ENCODE peak calls at places on chromosomes 3 and 15, in five cellular contexts. M, F, P, I and B are unnamed samples.

GRCh38 chr15:101042320-101042719 is 123.2 kb downstream of the LRRK1 start:
- DNase-seq in M (peak), F (no peak), P (peak), I (no peak), B (no peak)

GRCh38 chr3:45955017-45955647 is 11.9 kb downstream of the CXCR6 start:
- DNase-seq in M (no peak), F (no peak), P (no peak), I (no peak), B (no peak)

GRCh38 chr3:49780080-49780967 is 6.0 kb downstream of the IP6K1 start:
- DNase-seq in M (no peak), F (no peak), P (no peak), I (no peak), B (no peak)

GRCh38 chr15:67799801-67800205 is 25.5 kb upstream of the SKOR1 start:
- DNase-seq in M (peak), F (no peak), P (no peak), I (no peak), B (no peak)

GRCh38 chr3:152969557-152970300 is 134.8 kb downstream of the P2RY1 start:
- DNase-seq in M (no peak), F (peak), P (no peak), I (no peak), B (no peak)

GRCh38 chr3:129560269-129560787 is 17.4 kb downstream of the H1-8 start:
- DNase-seq in M (peak), F (peak), P (peak), I (peak), B (no peak)

GRCh38 chr3:169627789-169628188 is 35.7 kb downstream of the MECOM start:
- DNase-seq in M (no peak), F (no peak), P (no peak), I (no peak), B (no peak)

GRCh38 chr3:52798376-52798977 is 3.9 kb downstream of the ITIH3 start:
- DNase-seq in M (no peak), F (no peak), P (no peak), I (no peak), B (no peak)

GRCh38 chr3:195697582-195698324 is 23.0 kb upstream of the MUC20 start:
- DNase-seq in M (no peak), F (peak), P (no peak), I (peak), B (no peak)

GRCh38 chr3:160474416-160474838 is 24.8 kb upstream of the TRIM59 start:
- DNase-seq in M (no peak), F (no peak), P (no peak), I (no peak), B (no peak)

GRCh38 chr3:48952510-48953118 is 34.0 kb downstream of the ARIH2 start:
- DNase-seq in M (no peak), F (no peak), P (peak), I (peak), B (no peak)

GRCh38 chr3:62670351-62670750 is 204.9 kb downstream of the CADPS start:
- DNase-seq in M (no peak), F (no peak), P (no peak), I (no peak), B (no peak)

GRCh38 chr3:139285691-139286090 is 58.1 kb upstream of the MRPS22 start:
- DNase-seq in M (no peak), F (no peak), P (no peak), I (no peak), B (no peak)

GRCh38 chr3:128851601-128852000 is 27.8 kb upstream of the ACAD9 start:
- DNase-seq in M (no peak), F (no peak), P (no peak), I (no peak), B (no peak)

GRCh38 chr3:158458464-158458863 is 112.5 kb upstream of the MLF1 start:
- DNase-seq in M (no peak), F (no peak), P (no peak), I (no peak), B (no peak)

GRCh38 chr3:39541917-39542329 is 74.4 kb downstream of the MOBP start:
- DNase-seq in M (peak), F (no peak), P (no peak), I (peak), B (no peak)

GRCh38 chr3:170458285-170458684 is 39.6 kb downstream of the CLDN11 start:
- DNase-seq in M (no peak), F (no peak), P (no peak), I (no peak), B (no peak)

GRCh38 chr3:126487151-126487771 is 11.6 kb upstream of the ZXDC start:
- DNase-seq in M (peak), F (peak), P (peak), I (peak), B (no peak)

GRCh38 chr3:113696658-113697191 is 283 bp upstream of the USF3 start:
- DNase-seq in M (peak), F (peak), P (peak), I (peak), B (peak)

GRCh38 chr3:113698891-113699465 is 2.5 kb upstream of the USF3 start:
- DNase-seq in M (no peak), F (no peak), P (peak), I (no peak), B (no peak)

GRCh38 chr3:113698213-113698742 is 1.8 kb upstream of the USF3 start:
- DNase-seq in M (no peak), F (no peak), P (no peak), I (no peak), B (no peak)

GRCh38 chr3:113695818-113696645 is at the start of gene USF3:
- DNase-seq in M (peak), F (peak), P (peak), I (peak), B (peak)

GRCh38 chr3:113697192-113698090 is 999 bp upstream of the USF3 start:
- DNase-seq in M (no peak), F (no peak), P (peak), I (peak), B (no peak)
- TF ChIP-seq POLR2A in M (no peak), F (no peak), P (no peak), I (no peak), B (no peak)

GRCh38 chr3:190514163-190515153 is 573 bp downstream of the IL1RAP start:
- DNase-seq in M (peak), F (peak), P (peak), I (peak), B (no peak)

GRCh38 chr3:190513409-190514162 is at the start of gene IL1RAP:
- DNase-seq in M (peak), F (peak), P (peak), I (peak), B (peak)

GRCh38 chr3:190517696-190518095 is 3.8 kb downstream of the IL1RAP start:
- DNase-seq in M (no peak), F (peak), P (no peak), I (peak), B (no peak)

GRCh38 chr3:190519886-190520285 is 6.0 kb downstream of the IL1RAP start:
- DNase-seq in M (no peak), F (no peak), P (no peak), I (no peak), B (no peak)

DNA sequence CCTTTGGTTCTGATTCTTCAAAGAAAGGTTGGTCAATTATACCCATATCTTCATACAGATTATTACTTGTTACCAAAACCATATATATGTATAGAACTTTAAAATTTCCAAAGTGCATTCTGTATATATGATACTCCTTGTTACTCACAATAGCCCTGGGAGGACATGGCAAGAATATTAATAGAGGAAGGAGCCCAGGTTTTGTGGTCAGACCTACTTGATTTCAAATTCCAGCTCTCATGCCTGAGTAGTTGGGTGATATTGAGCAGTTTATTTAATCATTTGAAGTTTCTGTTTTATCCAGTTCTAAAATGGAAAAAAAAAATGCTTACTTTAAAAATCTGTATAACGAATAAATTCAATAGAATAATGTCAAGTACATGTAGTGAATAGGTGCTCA is 2.5 kb downstream of the IL1RAP start:
- DNase-seq in M (no peak), F (no peak), P (no peak), I (no peak), B (no peak)
- TF ChIP-seq POLR2A in M (no peak), F (no peak), P (no peak), I (no peak), B (no peak)

GRCh38 chr3:4471907-4472306 is 4.8 kb upstream of the SUMF1 start:
- DNase-seq in M (no peak), F (no peak), P (no peak), I (no peak), B (no peak)

GRCh38 chr3:4472766-4473165 is 5.7 kb upstream of the SUMF1 start:
- DNase-seq in M (no peak), F (no peak), P (no peak), I (no peak), B (no peak)

GRCh38 chr3:4474683-4475490 is 7.8 kb upstream of the SUMF1 start:
- DNase-seq in M (peak), F (peak), P (peak), I (peak), B (no peak)

GRCh38 chr3:4476507-4476906 is 9.4 kb upstream of the SUMF1 start:
- DNase-seq in M (no peak), F (no peak), P (no peak), I (peak), B (no peak)

DNA sequence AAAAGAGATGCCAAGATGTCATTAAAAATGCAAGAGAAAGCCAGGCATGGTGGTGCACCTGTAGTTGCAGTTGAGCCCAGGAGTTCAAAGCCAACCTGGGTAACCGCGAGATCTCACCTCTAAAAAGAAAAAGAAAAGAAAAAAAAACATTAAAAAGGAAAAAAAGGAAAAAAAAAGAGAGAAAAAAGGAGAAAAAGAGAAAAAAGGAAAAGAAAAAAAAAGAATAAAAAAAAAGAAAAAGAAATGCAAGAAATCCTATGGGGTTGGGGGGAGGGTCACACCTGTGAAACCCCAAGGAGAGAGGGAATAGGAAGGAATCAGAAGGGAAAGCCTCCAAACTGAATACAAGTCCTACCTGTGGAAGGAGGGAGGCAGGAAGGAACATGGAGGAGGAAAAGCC is 5.2 kb upstream of the SUMF1 start:
- DNase-seq in M (no peak), F (no peak), P (no peak), I (no peak), B (no peak)
- TF ChIP-seq POLR2A in M (no peak), F (no peak), P (no peak), I (no peak), B (no peak)

GRCh38 chr15:62928996-62929350 is 113.6 kb upstream of the TPM1 start:
- DNase-seq in M (no peak), F (no peak), P (no peak), I (no peak), B (no peak)

GRCh38 chr15:62928242-62928995 is 114.1 kb upstream of the TPM1 start:
- DNase-seq in M (peak), F (peak), P (no peak), I (no peak), B (no peak)

GRCh38 chr15:62927196-62927595 is 115.4 kb upstream of the TPM1 start:
- DNase-seq in M (no peak), F (no peak), P (no peak), I (no peak), B (no peak)

GRCh38 chr15:62922514-62922913 is 120.0 kb upstream of the TPM1 start:
- DNase-seq in M (no peak), F (no peak), P (peak), I (no peak), B (no peak)

DNA sequence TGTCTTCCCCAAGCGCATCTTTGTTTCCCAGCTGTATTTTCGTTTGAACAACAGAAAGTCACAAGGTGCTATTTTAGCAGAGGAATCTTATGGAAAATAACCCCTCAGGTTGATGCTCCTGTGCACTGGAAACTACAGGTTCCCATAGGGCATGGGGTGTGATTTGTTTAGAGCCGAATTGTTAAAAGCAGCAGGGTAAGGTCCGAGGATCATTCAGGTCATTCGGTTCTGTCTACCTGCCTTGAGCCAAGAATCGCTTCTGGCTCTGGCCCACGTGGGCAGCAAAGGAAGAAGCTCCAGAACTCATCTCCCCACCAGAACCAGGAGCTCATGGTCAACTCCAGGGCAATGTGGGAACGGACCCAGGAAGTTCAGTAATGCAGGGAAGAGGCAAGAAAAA is 116.7 kb upstream of the TPM1 start:
- DNase-seq in M (no peak), F (no peak), P (no peak), I (no peak), B (no peak)
- TF ChIP-seq POLR2A in M (no peak), F (no peak), P (no peak), I (no peak), B (no peak)

GRCh38 chr3:197031315-197032285 is 2.0 kb upstream of the MELTF start:
- DNase-seq in M (peak), F (peak), P (peak), I (peak), B (no peak)

GRCh38 chr3:197030379-197031314 is 1.0 kb upstream of the MELTF start:
- DNase-seq in M (no peak), F (no peak), P (no peak), I (peak), B (no peak)

GRCh38 chr3:197028711-197029510 is 706 bp downstream of the MELTF start:
- DNase-seq in M (no peak), F (no peak), P (no peak), I (no peak), B (peak)

GRCh38 chr3:197027896-197028710 is 1.5 kb downstream of the MELTF start:
- DNase-seq in M (no peak), F (no peak), P (no peak), I (peak), B (no peak)

GRCh38 chr3:197029511-197030167 is at the start of gene MELTF:
- DNase-seq in M (no peak), F (peak), P (peak), I (peak), B (peak)
- TF ChIP-seq POLR2A in M (no peak), F (peak), P (no peak), I (no peak), B (peak)

GRCh38 chr15:84938726-84939125 is 42.9 kb upstream of the PDE8A start:
- DNase-seq in M (no peak), F (no peak), P (no peak), I (no peak), B (no peak)
- TF ChIP-seq POLR2A in M (no peak), F (no peak), P (no peak), I (no peak), B (no peak)

GRCh38 chr3:67000006-67000405 is 1.9 kb downstream of the KBTBD8 start:
- DNase-seq in M (no peak), F (no peak), P (no peak), I (peak), B (no peak)

GRCh38 chr3:66998899-66999235 is 760 bp downstream of the KBTBD8 start:
- DNase-seq in M (no peak), F (no peak), P (no peak), I (no peak), B (no peak)

GRCh38 chr3:67001086-67001861 is 3.2 kb downstream of the KBTBD8 start:
- DNase-seq in M (no peak), F (no peak), P (no peak), I (no peak), B (no peak)

GRCh38 chr3:66997560-66998074 is 490 bp upstream of the KBTBD8 start:
- DNase-seq in M (no peak), F (no peak), P (peak), I (no peak), B (no peak)

DNA sequence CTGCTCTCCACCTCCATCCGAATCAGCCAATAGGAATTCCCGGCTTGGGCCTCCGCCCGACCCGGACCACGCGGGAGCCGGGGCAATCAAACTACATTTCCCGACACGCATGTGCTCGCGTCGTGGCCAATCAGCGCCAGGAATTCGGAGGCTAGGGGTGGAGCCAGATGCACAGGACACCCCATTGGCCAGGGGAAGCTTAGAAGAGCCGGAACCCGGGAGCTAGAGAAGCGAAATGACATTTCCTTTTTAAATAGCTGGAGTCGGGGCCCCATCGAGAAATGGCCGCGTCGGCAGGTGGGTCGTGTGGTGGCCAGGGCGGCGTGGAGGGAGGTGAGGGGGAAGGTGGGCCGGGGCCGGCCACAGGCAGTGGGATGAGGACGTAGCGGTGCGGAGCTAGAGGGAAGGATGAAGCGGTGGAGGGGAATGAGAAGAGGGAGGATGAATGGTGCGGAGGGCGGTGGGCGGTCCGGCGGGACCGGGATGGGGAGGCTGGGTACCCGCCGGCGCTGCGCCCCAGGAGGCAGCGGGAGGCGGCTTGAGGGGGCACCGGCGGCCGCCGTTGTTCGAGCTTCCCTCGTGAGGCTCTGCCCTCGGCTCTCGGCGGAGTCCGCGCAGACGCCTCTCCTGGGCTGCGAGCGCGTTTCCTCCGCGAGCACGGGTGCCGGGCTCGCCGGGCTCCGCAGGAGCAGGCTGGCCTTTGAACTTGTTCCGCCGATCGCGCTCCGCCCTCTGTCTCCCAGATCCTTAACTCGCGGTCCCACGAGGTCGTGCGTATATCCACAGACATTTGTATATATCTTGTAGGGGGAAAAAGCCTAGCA is at the start of gene KBTBD8:
- DNase-seq in M (peak), F (peak), P (peak), I (peak), B (peak)
- TF ChIP-seq POLR2A in M (peak), F (peak), P (no peak), I (peak), B (peak)

DNA sequence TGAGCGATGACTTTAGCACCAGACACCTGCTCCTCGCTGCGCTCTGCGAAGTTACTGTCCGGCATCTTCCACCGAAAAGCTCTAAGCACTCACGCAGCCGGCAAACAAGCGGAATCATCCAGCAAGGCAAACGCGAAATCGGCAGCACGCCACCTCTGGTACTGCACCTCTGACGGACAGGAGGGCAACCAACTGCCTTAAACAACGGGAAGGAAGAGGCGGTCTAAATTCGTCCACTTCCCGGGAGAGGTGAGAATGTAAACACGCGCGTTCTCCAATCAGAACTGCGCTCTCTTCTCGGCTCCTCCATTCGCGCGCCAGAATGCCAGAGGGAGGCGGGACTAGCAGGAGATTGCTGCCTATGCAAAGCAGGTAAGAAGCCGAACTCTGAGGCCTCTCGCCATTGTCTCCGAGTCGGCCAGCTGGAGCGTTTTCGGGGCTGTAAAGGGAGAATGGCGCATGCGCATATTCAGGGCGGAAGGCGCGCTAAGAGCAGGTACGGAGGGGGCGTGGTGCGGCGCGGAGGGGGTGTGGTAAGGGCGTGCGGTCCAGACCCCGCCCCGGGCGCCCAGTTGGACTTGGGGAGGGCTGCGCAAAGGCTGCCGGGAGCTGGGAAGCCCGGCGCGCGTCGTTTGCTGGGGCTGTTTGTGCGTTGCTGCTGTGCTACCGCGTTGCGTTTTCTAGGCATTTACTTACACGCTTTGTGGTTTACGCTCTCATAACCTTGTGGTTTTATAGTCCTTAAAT is at the start of the genes BTD and HACL1:
- DNase-seq in M (peak), F (peak), P (peak), I (peak), B (peak)
- TF ChIP-seq POLR2A in M (peak), F (peak), P (peak), I (peak), B (peak)